ENCODE peak calls at places on chromosomes 13 and 19, in four cellular contexts. One of them, this sample, is unnamed.

GRCh38 chr19:738509-739128 is 12.3 kb upstream of the MISP start:
- DNase-seq in SK-N-MC: no peak
- DNase-seq in activated naive CD4-positive, alpha-beta T cell treated with anti-CD3 and anti-CD28 coated beads, Interleukin-2, amount 10 ng/mL, durations not matched to agents 7 days and 5 days: no peak
- DNase-seq in nucleus accumbens: no peak
- DNase-seq in this sample: no peak

GRCh38 chr19:14412436-14413071 is 6.6 kb downstream of the DDX39A start:
- DNase-seq in SK-N-MC: no peak
- DNase-seq in activated naive CD4-positive, alpha-beta T cell treated with anti-CD3 and anti-CD28 coated beads, Interleukin-2, amount 10 ng/mL, durations not matched to agents 7 days and 5 days: no peak
- DNase-seq in nucleus accumbens: no peak
- DNase-seq in this sample: no peak

GRCh38 chr13:111976474-111977183 is 90.3 kb upstream of the SOX1 start:
- DNase-seq in SK-N-MC: no peak
- DNase-seq in activated naive CD4-positive, alpha-beta T cell treated with anti-CD3 and anti-CD28 coated beads, Interleukin-2, amount 10 ng/mL, durations not matched to agents 7 days and 5 days: no peak
- DNase-seq in nucleus accumbens: no peak
- DNase-seq in this sample: no peak

GRCh38 chr19:1468274-1469199 is 10.5 kb downstream of the C19orf25 start:
- DNase-seq in SK-N-MC: no peak
- DNase-seq in activated naive CD4-positive, alpha-beta T cell treated with anti-CD3 and anti-CD28 coated beads, Interleukin-2, amount 10 ng/mL, durations not matched to agents 7 days and 5 days: peak
- DNase-seq in nucleus accumbens: no peak
- DNase-seq in this sample: no peak

GRCh38 chr19:30703645-30704044 is 331.5 kb downstream of the ZNF536 start:
- DNase-seq in SK-N-MC: no peak
- DNase-seq in activated naive CD4-positive, alpha-beta T cell treated with anti-CD3 and anti-CD28 coated beads, Interleukin-2, amount 10 ng/mL, durations not matched to agents 7 days and 5 days: no peak
- DNase-seq in nucleus accumbens: no peak
- DNase-seq in this sample: no peak

GRCh38 chr19:1591421-1592022 is 1.1 kb downstream of the MBD3 start:
- DNase-seq in SK-N-MC: no peak
- DNase-seq in activated naive CD4-positive, alpha-beta T cell treated with anti-CD3 and anti-CD28 coated beads, Interleukin-2, amount 10 ng/mL, durations not matched to agents 7 days and 5 days: no peak
- DNase-seq in nucleus accumbens: no peak
- DNase-seq in this sample: no peak

GRCh38 chr19:47124937-47125668 is 5.5 kb upstream of the SAE1 start:
- DNase-seq in SK-N-MC: no peak
- DNase-seq in activated naive CD4-positive, alpha-beta T cell treated with anti-CD3 and anti-CD28 coated beads, Interleukin-2, amount 10 ng/mL, durations not matched to agents 7 days and 5 days: no peak
- DNase-seq in nucleus accumbens: no peak
- DNase-seq in this sample: peak

GRCh38 chr13:39451301-39451700 is 151.7 kb downstream of the LHFPL6 start:
- DNase-seq in SK-N-MC: peak
- DNase-seq in activated naive CD4-positive, alpha-beta T cell treated with anti-CD3 and anti-CD28 coated beads, Interleukin-2, amount 10 ng/mL, durations not matched to agents 7 days and 5 days: no peak
- DNase-seq in nucleus accumbens: no peak
- DNase-seq in this sample: no peak

GRCh38 chr19:54325631-54326030 is 12.7 kb upstream of the LILRA5 start:
- DNase-seq in SK-N-MC: no peak
- DNase-seq in activated naive CD4-positive, alpha-beta T cell treated with anti-CD3 and anti-CD28 coated beads, Interleukin-2, amount 10 ng/mL, durations not matched to agents 7 days and 5 days: no peak
- DNase-seq in nucleus accumbens: no peak
- DNase-seq in this sample: no peak

GRCh38 chr19:11196406-11197287 is 698 bp downstream of the KANK2 start:
- DNase-seq in SK-N-MC: no peak
- DNase-seq in activated naive CD4-positive, alpha-beta T cell treated with anti-CD3 and anti-CD28 coated beads, Interleukin-2, amount 10 ng/mL, durations not matched to agents 7 days and 5 days: peak
- DNase-seq in nucleus accumbens: no peak
- DNase-seq in this sample: no peak

GRCh38 chr19:4115050-4115817 is 8.7 kb downstream of the MAP2K2 start:
- DNase-seq in SK-N-MC: no peak
- DNase-seq in activated naive CD4-positive, alpha-beta T cell treated with anti-CD3 and anti-CD28 coated beads, Interleukin-2, amount 10 ng/mL, durations not matched to agents 7 days and 5 days: peak
- DNase-seq in nucleus accumbens: peak
- DNase-seq in this sample: no peak

This sample was measured in SK-MEL-5.